ENCODE peak calls at places on chromosomes 5 and 9, in six cellular contexts. U is SK-N-SH, W is PC-3, E is GM23338, K is hepatocyte, V is MM.1S. X is an unnamed sample.

GRCh38 chr9:128218518-128219389 is 15.6 kb downstream of the DNM1 start:
- DNase-seq in E (peak; percentile 99), K (peak; percentile 94), W (peak; percentile 55), V (peak; percentile 96), U (peak; percentile 69), X (no peak)

GRCh38 chr5:158698768-158699167 is 400.9 kb downstream of the EBF1 start:
- DNase-seq in V (no peak), E (no peak), K (no peak), U (no peak), W (no peak), X (no peak)

GRCh38 chr5:180139731-180140626 is 68.4 kb upstream of the RNF130 start:
- DNase-seq in W (no peak), V (no peak), U (peak; percentile 22), E (no peak), K (no peak), X (no peak)

GRCh38 chr9:16013826-16014225 is 461.0 kb downstream of the CCDC171 start:
- DNase-seq in W (no peak), V (no peak), U (no peak), E (no peak), K (no peak), X (no peak)

GRCh38 chr5:127001621-127002296 is 28.6 kb downstream of the MARCHF3 start:
- DNase-seq in V (no peak), K (peak; percentile 23), E (no peak), W (peak; percentile 7), U (no peak), X (no peak)

GRCh38 chr5:157266286-157267007 is 524 bp downstream of the CYFIP2 start:
- DNase-seq in E (peak; percentile 71), W (peak; percentile 65), V (peak; percentile 81), K (peak; percentile 73), U (no peak), X (peak; percentile 10)

GRCh38 chr5:14112998-14113652 is 30.0 kb upstream of the TRIO start:
- DNase-seq in W (no peak), K (peak; percentile 48), U (no peak), E (no peak), V (no peak), X (no peak)

GRCh38 chr9:86452194-86452828 is 98.1 kb upstream of the TUT7 start:
- DNase-seq in E (no peak), W (no peak), V (no peak), U (no peak), K (no peak), X (no peak)

GRCh38 chr9:137943655-137944054 is 66.1 kb downstream of the CACNA1B start:
- DNase-seq in W (no peak), V (peak; percentile 78), U (no peak), K (no peak), E (no peak), X (no peak)

GRCh38 chr5:176611435-176611834 is 1.5 kb upstream of the GPRIN1 start:
- DNase-seq in V (peak; percentile 68), U (no peak), E (peak; percentile 87), K (peak; percentile 91), W (peak; percentile 85), X (peak; percentile 46)

GRCh38 chr5:74641014-74641777 is 668 bp upstream of the ENC1 start:
- DNase-seq in E (peak; percentile 84), V (peak; percentile 81), W (peak; percentile 89), K (peak; percentile 95), U (peak; percentile 79), X (peak; percentile 91)

GRCh38 chr5:150001660-150002493 is 1.3 kb downstream of the HMGXB3 start:
- DNase-seq in V (peak; percentile 85), E (peak; percentile 78), W (peak; percentile 84), K (peak; percentile 76), U (peak; percentile 78), X (peak; percentile 47)

GRCh38 chr9:99414321-99414720 is 192.2 kb downstream of the SEC61B start:
- DNase-seq in U (no peak), E (no peak), K (no peak), V (no peak), W (no peak), X (no peak)

GRCh38 chr9:99416007-99416406 is 193.9 kb downstream of the SEC61B start:
- DNase-seq in E (no peak), U (no peak), W (peak; percentile 13), V (no peak), K (no peak), X (no peak)

GRCh38 chr9:99411068-99411467 is 189.0 kb downstream of the SEC61B start:
- DNase-seq in W (peak; percentile 60), K (no peak), V (no peak), E (no peak), U (no peak), X (peak; percentile 53)

GRCh38 chr9:99406939-99407338 is 184.9 kb downstream of the SEC61B start:
- DNase-seq in U (no peak), K (no peak), E (no peak), V (no peak), W (no peak), X (no peak)

GRCh38 chr9:99411479-99412100 is 189.5 kb downstream of the SEC61B start:
- DNase-seq in E (peak; percentile 27), W (no peak), U (no peak), K (no peak), V (no peak), X (no peak)
- TF ChIP-seq CTCF in E (no peak), W (no peak), U (no peak), K (no peak), V (no peak), X (no peak)

GRCh38 chr9:125604189-125604588 is 102.8 kb downstream of the MAPKAP1 start:
- DNase-seq in U (peak; percentile 66), W (no peak), V (no peak), E (no peak), K (no peak), X (no peak)

GRCh38 chr9:125603478-125604021 is 103.5 kb downstream of the MAPKAP1 start:
- DNase-seq in W (no peak), V (no peak), K (no peak), U (peak; percentile 33), E (no peak), X (no peak)

GRCh38 chr9:125601986-125602385 is 105.0 kb downstream of the MAPKAP1 start:
- DNase-seq in E (no peak), U (no peak), V (no peak), W (no peak), K (no peak), X (no peak)

GRCh38 chr9:125594211-125594610 is 112.8 kb downstream of the MAPKAP1 start:
- DNase-seq in V (no peak), W (no peak), K (no peak), U (no peak), E (no peak), X (no peak)

DNA sequence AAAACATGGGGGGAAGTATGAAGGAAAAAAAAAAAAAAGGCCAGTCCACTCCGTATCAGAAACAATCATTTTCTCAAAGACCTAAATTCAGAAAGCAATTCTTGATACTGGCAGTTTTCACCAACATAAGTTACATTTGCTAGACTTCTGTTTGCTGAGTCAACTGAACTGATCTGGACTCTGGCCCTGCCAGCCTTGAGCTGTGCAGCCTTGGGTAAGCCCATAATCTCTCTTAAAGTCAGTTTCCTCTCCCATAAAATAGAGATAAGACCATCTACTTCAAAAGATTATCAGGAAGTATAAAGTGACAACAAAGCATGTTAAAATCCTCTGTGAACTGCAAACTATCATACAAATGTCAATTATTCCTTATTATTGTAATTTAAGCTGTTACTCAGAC is 106.8 kb downstream of the MAPKAP1 start:
- DNase-seq in W (no peak), E (no peak), V (no peak), U (no peak), K (peak; percentile 57), X (no peak)
- H3K9me2 ChIP-seq in W (no peaks in the 10 kb centered on the region), E (no peaks in the 10 kb centered on the region), V (no peaks in the 10 kb centered on the region), U (no peaks in the 10 kb centered on the region), K (no peaks in the 10 kb centered on the region), X (no peaks in the 10 kb centered on the region)

GRCh38 chr9:114893622-114894021 is 36.8 kb downstream of the TNFSF8 start:
- DNase-seq in V (no peak), K (no peak), U (no peak), W (peak; percentile 76), E (no peak), X (peak; percentile 48)
- H3K27ac ChIP-seq in V (no peak overlapping the region), K (no peak overlapping the region), U (peak overlapping the region; percentile 93), W (peak overlapping the region; percentile 89), E (no peak overlapping the region), X (peak overlapping the region; percentile 88)

GRCh38 chr5:59221769-59222168 is 638.9 kb downstream of the RAB3C start:
- DNase-seq in E (peak; percentile 6), W (no peak), U (no peak), K (no peak), V (no peak), X (no peak)
- TF ChIP-seq CTCF in E (peak; percentile 12), W (no peak), U (no peak), K (no peak), V (no peak), X (no peak)

GRCh38 chr5:107542428-107542827 is 128.3 kb downstream of the EFNA5 start:
- DNase-seq in W (peak; percentile 96), U (peak; percentile 50), V (no peak), K (peak; percentile 87), E (no peak), X (peak; percentile 97)
- H3K9me2 ChIP-seq in W (no peaks in the 10 kb centered on the region), U (no peaks in the 10 kb centered on the region), V (no peaks in the 10 kb centered on the region), K (no peaks in the 10 kb centered on the region), E (no peaks in the 10 kb centered on the region), X (no peaks in the 10 kb centered on the region)

GRCh38 chr5:16548115-16548514 is 68.7 kb downstream of the RETREG1 start:
- DNase-seq in W (no peak), U (no peak), V (no peak), E (no peak), K (no peak), X (no peak)
- H3K27ac ChIP-seq in W (no peak overlapping the region), U (no peak overlapping the region), V (no peak overlapping the region), E (no peak overlapping the region), K (no peak overlapping the region), X (no peak overlapping the region)

DNA sequence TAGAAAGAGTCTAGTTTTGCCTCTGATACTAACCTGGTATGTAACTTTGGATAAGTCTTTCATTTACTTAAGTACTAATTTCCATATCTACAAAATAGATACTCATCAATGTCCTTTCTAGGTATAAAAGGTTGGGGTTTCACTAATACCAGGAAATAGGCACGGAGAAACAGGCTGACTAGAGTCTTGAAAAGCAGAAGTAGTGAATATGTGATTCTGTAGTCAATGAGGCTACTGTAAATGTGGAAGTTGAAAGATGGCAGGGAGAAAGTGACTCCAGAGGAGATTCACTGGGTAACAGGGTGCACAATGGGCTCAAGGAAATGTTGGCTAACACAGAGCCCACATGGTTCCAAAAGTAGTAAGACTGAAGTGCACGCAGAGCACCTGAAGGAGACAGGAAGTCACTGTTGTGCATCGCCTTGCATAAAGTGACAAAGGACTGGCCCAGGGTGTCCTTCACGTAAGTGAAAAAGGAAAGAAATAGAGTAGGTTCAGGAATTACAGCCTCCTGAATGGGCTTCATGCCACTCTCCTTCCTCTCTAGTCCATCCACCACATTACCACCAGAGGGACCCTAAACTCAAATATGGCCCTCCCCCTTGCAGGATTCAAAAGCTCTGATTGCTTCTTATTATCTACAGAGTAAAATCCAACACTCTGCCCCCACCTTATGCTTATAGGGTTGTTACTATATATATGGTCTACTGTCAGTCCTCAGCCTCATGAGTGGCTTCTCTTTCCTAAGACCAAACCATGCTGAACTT is 288.0 kb upstream of the SMARCA2 start:
- DNase-seq in V (peak; percentile 19), W (no peak), U (peak; percentile 16), E (peak; percentile 78), K (no peak), X (no peak)
- TF ChIP-seq CTCF in V (peak; percentile 47), W (peak; percentile 23), U (no peak), E (peak; percentile 76), K (no peak), X (no peak)